ENCODE peak calls at places on chromosomes 3 and 15, in nine cellular contexts. Y is kidney epithelial cell; R is GM06990; H is esophagus muscularis mucosa; I is AG09309; M is CD8-positive, alpha-beta memory T cell; V is AG04449; F is mucosa of descending colon; O is spleen. U is an unnamed sample.

GRCh38 chr3:113631143-113631542 is 65.3 kb downstream of the USF3 start:
- DNase-seq in I (no peak), V (no peak), O (no peak), M (no peak), F (no peak), H (no peak), Y (no peak), R (no peak), U (no peak)

GRCh38 chr15:45157974-45158373 is 28.2 kb downstream of the DUOX1 start:
- DNase-seq in I (peak; percentile 70), H (no peak), Y (peak; percentile 31), R (no peak), V (peak; percentile 37), O (no peak), F (no peak), M (no peak), U (peak; percentile 86)

GRCh38 chr15:26889298-26889898 is 22.5 kb downstream of the GABRA5 start:
- DNase-seq in M (no peak), I (peak; percentile 27), F (no peak), Y (peak; percentile 18), O (no peak), R (no peak), H (peak; percentile 50), V (no peak), U (peak; percentile 52)

GRCh38 chr15:83657549-83657948 is 3.6 kb downstream of the ADAMTSL3 start:
- DNase-seq in O (no peak), I (no peak), M (no peak), Y (no peak), H (no peak), R (no peak), F (no peak), V (no peak), U (no peak)

GRCh38 chr3:52822363-52822762 is 8.1 kb downstream of the ITIH4 start:
- DNase-seq in V (no peak), Y (no peak), O (no peak), H (no peak), R (no peak), M (no peak), F (no peak), I (no peak), U (no peak)

GRCh38 chr15:40286061-40286532 is 3.2 kb upstream of the ANKRD63 start:
- DNase-seq in R (no peak), Y (no peak), H (no peak), V (no peak), M (no peak), F (no peak), O (no peak), I (no peak), U (no peak)

GRCh38 chr3:76369170-76369569 is 583.8 kb upstream of the ZNF717 start:
- DNase-seq in F (no peak), H (no peak), Y (no peak), M (no peak), O (no peak), I (no peak), R (no peak), V (peak; percentile 10), U (peak; percentile 11)

GRCh38 chr15:31013863-31014607 is 22.6 kb upstream of the MTMR10 start:
- DNase-seq in R (peak; percentile 27), O (no peak), F (no peak), H (no peak), Y (no peak), V (no peak), M (no peak), I (no peak), U (no peak)

GRCh38 chr3:27591321-27591711 is 107.1 kb upstream of the SLC4A7 start:
- DNase-seq in R (no peak), Y (no peak), F (no peak), O (no peak), I (no peak), H (no peak), M (no peak), V (no peak), U (no peak)

GRCh38 chr3:132550579-132551305 is 46.3 kb upstream of the ACKR4 start:
- DNase-seq in R (no peak), M (no peak), I (no peak), O (no peak), H (no peak), F (no peak), Y (no peak), V (no peak), U (no peak)

GRCh38 chr3:169147246-169148008 is 516.1 kb downstream of the MECOM start:
- DNase-seq in M (no peak), V (no peak), O (peak; percentile 74), F (peak; percentile 64), Y (peak; percentile 29), I (no peak), R (peak; percentile 6), H (no peak), U (peak; percentile 79)

DNA sequence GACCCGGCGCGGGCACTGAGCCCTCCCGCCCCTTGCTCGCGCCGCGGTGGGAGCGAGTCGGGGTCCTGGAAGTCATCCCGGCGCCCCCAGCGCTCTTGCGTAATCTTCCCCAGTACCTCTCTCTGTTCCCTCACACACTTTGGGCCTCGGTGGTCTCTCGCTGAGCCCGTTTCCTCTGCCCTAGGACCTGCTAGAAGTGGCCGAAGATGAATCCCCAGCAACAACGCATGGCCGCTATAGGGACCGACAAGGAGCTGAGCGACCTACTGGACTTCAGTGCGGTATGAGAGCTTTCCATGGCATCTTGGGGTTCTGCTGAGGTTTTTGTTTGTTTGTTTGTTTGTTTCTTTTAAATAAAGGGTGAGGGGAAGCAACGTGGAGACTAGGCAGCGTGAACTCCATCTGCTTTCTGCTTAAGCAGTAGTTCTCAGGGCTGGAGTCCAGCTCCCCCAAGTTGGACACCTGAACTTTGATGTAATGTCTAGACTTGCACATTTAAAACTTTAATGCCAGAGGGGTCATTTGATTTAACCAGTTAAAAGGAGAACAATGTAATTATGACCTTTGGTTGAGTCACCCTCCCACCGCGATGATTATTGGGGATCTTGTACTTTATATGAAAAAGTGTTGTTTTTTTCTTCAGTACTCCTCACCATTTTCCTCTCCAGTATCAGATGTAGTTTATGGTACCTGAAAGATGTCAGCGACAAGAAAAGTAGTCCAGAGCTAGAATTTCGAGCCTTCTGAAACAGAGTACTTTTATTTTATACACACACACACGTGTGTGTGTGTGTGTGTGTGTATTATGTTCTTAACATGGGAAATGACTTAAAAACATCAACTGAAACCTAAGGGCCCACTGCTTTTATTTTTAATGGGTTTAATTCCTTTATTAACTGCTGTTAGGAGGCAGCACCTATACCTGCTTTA is 1.5 kb downstream of the TCF12 start:
- DNase-seq in R (no peak), Y (no peak), V (no peak), H (no peak), M (no peak), F (peak; percentile 59), I (no peak), O (no peak), U (peak; percentile 52)
- H3K4me3 ChIP-seq in R (peak overlapping the region; percentile 93), Y (peak overlapping the region; percentile 98), V (peak overlapping the region; percentile 83), H (peak overlapping the region; percentile 98), M (peak overlapping the region; percentile 87), F (peak overlapping the region; percentile 95), I (peak overlapping the region; percentile 100), O (peak overlapping the region; percentile 96), U (peak overlapping the region; percentile 96)

GRCh38 chr15:66940368-66940767 is 125.0 kb upstream of the SMAD3 start:
- DNase-seq in O (no peak), H (no peak), M (no peak), R (no peak), V (no peak), Y (no peak), I (no peak), F (no peak), U (no peak)
- H3K4me3 ChIP-seq in O (no peak overlapping the region), H (no peak overlapping the region), M (no peak overlapping the region), R (no peak overlapping the region), V (no peak overlapping the region), Y (no peak overlapping the region), I (no peak overlapping the region), F (no peak overlapping the region), U (no peak overlapping the region)

GRCh38 chr3:11593318-11594034 is 50.2 kb downstream of the VGLL4 start:
- DNase-seq in R (no peak), F (no peak), V (no peak), Y (no peak), O (no peak), I (no peak), H (no peak), M (no peak), U (no peak)

GRCh38 chr3:11592460-11593298 is 51.0 kb downstream of the VGLL4 start:
- DNase-seq in M (no peak), F (no peak), R (no peak), Y (no peak), H (no peak), O (no peak), V (no peak), I (no peak), U (no peak)

GRCh38 chr3:11589706-11590105 is 54.0 kb downstream of the VGLL4 start:
- DNase-seq in M (no peak), V (no peak), H (no peak), O (no peak), I (no peak), Y (no peak), F (no peak), R (no peak), U (no peak)

GRCh38 chr3:11591006-11591360 is 52.7 kb downstream of the VGLL4 start:
- DNase-seq in M (no peak), F (no peak), V (no peak), I (no peak), H (no peak), Y (no peak), R (no peak), O (no peak), U (no peak)

DNA sequence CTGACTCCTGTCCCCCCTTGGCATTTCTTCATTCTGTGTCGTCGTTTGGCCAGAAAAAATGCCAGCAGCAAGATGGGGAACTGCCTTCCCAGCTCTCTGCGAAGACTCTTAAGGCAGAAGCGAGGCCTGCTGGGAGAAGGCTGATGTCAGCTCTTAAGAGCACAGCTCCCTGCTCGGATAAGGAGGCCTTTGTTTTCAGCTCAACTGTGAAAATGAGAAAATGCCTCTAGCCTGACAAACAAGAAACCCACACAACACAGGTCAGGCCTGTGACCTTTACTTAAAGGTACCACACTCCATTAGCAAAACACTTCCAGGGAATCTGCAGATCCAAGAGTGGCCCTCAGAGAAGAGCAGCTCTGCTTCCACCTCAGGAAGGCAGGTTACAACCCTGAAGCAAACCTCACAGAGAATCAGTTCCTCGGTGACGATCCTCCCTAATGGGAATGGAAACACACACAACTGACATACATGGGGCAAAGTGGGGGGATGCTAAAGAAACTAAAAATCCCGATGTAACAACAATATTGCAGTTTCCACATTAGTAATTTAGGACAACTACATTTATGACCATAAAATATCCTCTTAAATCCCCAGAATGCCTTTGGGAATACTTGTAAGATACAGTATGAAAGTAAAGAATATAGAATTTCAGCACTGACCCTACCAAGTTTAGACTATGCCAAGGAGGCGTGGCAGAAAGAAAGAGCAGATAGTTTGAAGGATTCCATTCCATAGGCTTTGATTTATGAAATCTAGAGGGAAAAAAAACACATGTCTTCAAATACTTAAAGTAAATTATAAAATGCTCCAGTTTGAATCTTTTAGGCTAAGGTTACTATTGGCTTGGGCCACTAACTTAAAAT is 52.1 kb downstream of the VGLL4 start:
- DNase-seq in H (no peak), F (no peak), O (no peak), M (no peak), V (no peak), R (no peak), Y (peak; percentile 93), I (no peak), U (peak; percentile 72)
- H3K4me3 ChIP-seq in H (peak overlapping the region; percentile 2), F (no peak overlapping the region), O (no peak overlapping the region), M (no peak overlapping the region), V (no peak overlapping the region), R (no peak overlapping the region), Y (no peak overlapping the region), I (no peak overlapping the region), U (no peak overlapping the region)

DNA sequence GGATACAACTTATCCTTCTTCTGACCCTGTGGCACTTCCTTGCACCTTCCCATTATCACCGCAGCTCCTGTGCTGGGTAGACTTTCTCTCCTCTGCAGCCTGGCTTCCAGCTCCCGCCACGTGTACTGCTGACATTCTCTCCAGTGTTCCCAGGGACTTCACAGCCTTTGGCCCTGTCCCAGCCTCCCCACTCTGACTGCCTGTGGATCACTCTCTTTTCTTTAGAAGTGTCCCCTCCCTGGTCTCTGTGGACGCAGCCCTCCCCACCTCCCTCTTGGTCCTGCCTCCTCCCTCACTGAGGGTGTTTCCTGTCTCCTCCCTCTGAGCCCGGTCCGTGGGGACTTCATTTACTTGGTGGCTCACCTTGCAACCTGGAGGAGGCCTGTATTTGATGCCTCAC is 17.4 kb downstream of the PDIA5 start:
- DNase-seq in M (no peak), Y (no peak), I (no peak), F (no peak), R (no peak), H (no peak), O (peak; percentile 66), V (no peak), U (no peak)
- H3K4me3 ChIP-seq in M (no peak overlapping the region), Y (no peak overlapping the region), I (no peak overlapping the region), F (no peak overlapping the region), R (no peak overlapping the region), H (no peak overlapping the region), O (no peak overlapping the region), V (no peak overlapping the region), U (no peak overlapping the region)

U was measured in HAP-1.